ENCODE peak calls at places on chromosomes 7 and 10, in eight cellular contexts. R is stimulated activated CD4-positive, alpha-beta T cell treated with anti-CD3 and anti-CD28 coated beads, Interleukin-2, amount 100 ng/mL, for 24 hours; I is neural crest cell; L is SK-N-SH; Q is memory B cell; S is left kidney; P is NCI-H187; W is NCI-H1436. J is an unnamed sample.

GRCh38 chr10:19654576-19654975 is 161.7 kb upstream of the PLXDC2 start:
- DNase-seq in R (no peak), S (no peak), Q (no peak), W (no peak), P (no peak), L (no peak), I (no peak), J (no peak)

GRCh38 chr10:74451127-74451829 is 300.3 kb downstream of the ADK start:
- DNase-seq in L (no peak), Q (no peak), S (no peak), P (no peak), I (no peak), R (no peak), W (no peak), J (no peak)

GRCh38 chr10:85851300-85851699 is 515.3 kb downstream of the GRID1 start:
- DNase-seq in W (peak), L (no peak), P (no peak), R (no peak), S (no peak), Q (no peak), I (no peak), J (no peak)

GRCh38 chr7:12069757-12070156 is 141.3 kb upstream of the TMEM106B start:
- DNase-seq in S (no peak), I (no peak), Q (no peak), P (no peak), W (no peak), R (no peak), L (no peak), J (no peak)

GRCh38 chr10:104666106-104666505 is 25.0 kb downstream of the SORCS3 start:
- DNase-seq in P (no peak), W (no peak), Q (no peak), S (no peak), R (no peak), L (no peak), I (no peak), J (no peak)

GRCh38 chr10:62305813-62306212 is 37.2 kb upstream of the RTKN2 start:
- DNase-seq in L (no peak), Q (no peak), S (no peak), R (no peak), I (no peak), P (no peak), W (no peak), J (no peak)

GRCh38 chr10:24617771-24618396 is 105.8 kb downstream of the ARHGAP21 start:
- DNase-seq in R (peak), I (peak), W (peak), Q (no peak), L (peak), S (peak), P (peak), J (peak)

GRCh38 chr7:95694334-95694733 is 78.0 kb upstream of the DYNC1I1 start:
- DNase-seq in Q (no peak), I (no peak), R (no peak), W (no peak), L (no peak), S (no peak), P (no peak), J (no peak)

GRCh38 chr7:25098096-25099046 is 26.7 kb downstream of the CYCS start:
- DNase-seq in S (peak), I (peak), W (peak), R (peak), Q (peak), L (peak), P (no peak), J (peak)

GRCh38 chr10:29681700-29682444 is 47.1 kb upstream of the SVIL start:
- DNase-seq in Q (no peak), L (no peak), S (no peak), I (no peak), W (no peak), P (no peak), R (peak), J (no peak)

GRCh38 chr7:23570592-23571200 is 26.5 kb upstream of the CCDC126 start:
- DNase-seq in L (peak), W (peak), I (peak), Q (peak), R (peak), P (peak), S (peak), J (peak)

GRCh38 chr7:91759205-91759863 is 121.2 kb downstream of the MTERF1 start:
- DNase-seq in L (no peak), Q (no peak), R (no peak), I (no peak), W (peak), P (no peak), S (peak), J (no peak)

GRCh38 chr10:310976-311639 is 175.9 kb downstream of the ZMYND11 start:
- DNase-seq in L (no peak), Q (no peak), R (no peak), I (no peak), S (no peak), P (no peak), W (no peak), J (no peak)

GRCh38 chr10:97456034-97456685 is 10.2 kb downstream of the ZDHHC16 start:
- DNase-seq in I (no peak), W (no peak), L (no peak), R (no peak), Q (no peak), P (no peak), S (no peak), J (no peak)

GRCh38 chr7:155276032-155276799 is 21.5 kb upstream of the INSIG1 start:
- DNase-seq in Q (no peak), S (no peak), I (no peak), L (no peak), P (no peak), R (no peak), W (no peak), J (no peak)